ENCODE peak calls at places on chromosomes 12 and 14, in eight cellular contexts. One of them, this sample, is unnamed.

GRCh38 chr12:55687746-55688145 is 20.0 kb downstream of the ITGA7 start:
- DNase-seq in SK-N-SH: no peak
- DNase-seq in ovary: peak
- DNase-seq in GM23338: no peak
- DNase-seq in CD8-positive, alpha-beta T cell: no peak
- DNase-seq in vagina: no peak
- DNase-seq in CD4-positive, alpha-beta memory T cell: no peak
- DNase-seq in sigmoid colon: peak
- DNase-seq in this sample: no peak

GRCh38 chr14:72476657-72477499 is 417.0 kb downstream of the DPF3 start:
- DNase-seq in SK-N-SH: no peak
- DNase-seq in ovary: no peak
- DNase-seq in GM23338: peak
- DNase-seq in CD8-positive, alpha-beta T cell: peak
- DNase-seq in vagina: peak
- DNase-seq in CD4-positive, alpha-beta memory T cell: peak
- DNase-seq in sigmoid colon: no peak
- DNase-seq in this sample: peak

GRCh38 chr14:20489093-20489994 is 16.0 kb upstream of the RNASE10 start:
- DNase-seq in SK-N-SH: no peak
- DNase-seq in ovary: no peak
- DNase-seq in GM23338: no peak
- DNase-seq in CD8-positive, alpha-beta T cell: peak
- DNase-seq in vagina: no peak
- DNase-seq in CD4-positive, alpha-beta memory T cell: peak
- DNase-seq in sigmoid colon: no peak
- DNase-seq in this sample: peak

GRCh38 chr14:58816416-58817115 is 178.8 kb downstream of the DACT1 start:
- DNase-seq in SK-N-SH: no peak
- DNase-seq in ovary: no peak
- DNase-seq in GM23338: no peak
- DNase-seq in CD8-positive, alpha-beta T cell: no peak
- DNase-seq in vagina: no peak
- DNase-seq in CD4-positive, alpha-beta memory T cell: no peak
- DNase-seq in sigmoid colon: no peak
- DNase-seq in this sample: no peak

GRCh38 chr12:713281-713875 is 39.0 kb upstream of the WNK1 start:
- DNase-seq in SK-N-SH: no peak
- DNase-seq in ovary: no peak
- DNase-seq in GM23338: peak
- DNase-seq in CD8-positive, alpha-beta T cell: no peak
- DNase-seq in vagina: no peak
- DNase-seq in CD4-positive, alpha-beta memory T cell: no peak
- DNase-seq in sigmoid colon: no peak
- DNase-seq in this sample: peak

GRCh38 chr14:66708262-66708661 is 200.3 kb downstream of the GPHN start:
- DNase-seq in SK-N-SH: no peak
- DNase-seq in ovary: no peak
- DNase-seq in GM23338: no peak
- DNase-seq in CD8-positive, alpha-beta T cell: no peak
- DNase-seq in vagina: no peak
- DNase-seq in CD4-positive, alpha-beta memory T cell: no peak
- DNase-seq in sigmoid colon: no peak
- DNase-seq in this sample: no peak

GRCh38 chr14:44353805-44354204 is 153.3 kb downstream of the FSCB start:
- DNase-seq in SK-N-SH: no peak
- DNase-seq in ovary: no peak
- DNase-seq in GM23338: no peak
- DNase-seq in CD8-positive, alpha-beta T cell: no peak
- DNase-seq in vagina: no peak
- DNase-seq in CD4-positive, alpha-beta memory T cell: no peak
- DNase-seq in sigmoid colon: no peak
- DNase-seq in this sample: no peak

GRCh38 chr12:56425188-56425587 is 24.0 kb downstream of the TIMELESS start:
- DNase-seq in SK-N-SH: no peak
- DNase-seq in ovary: no peak
- DNase-seq in GM23338: no peak
- DNase-seq in CD8-positive, alpha-beta T cell: no peak
- DNase-seq in vagina: no peak
- DNase-seq in CD4-positive, alpha-beta memory T cell: no peak
- DNase-seq in sigmoid colon: no peak
- DNase-seq in this sample: no peak

GRCh38 chr12:49088190-49088931 is 6.2 kb downstream of the DHH start:
- DNase-seq in SK-N-SH: peak
- DNase-seq in ovary: peak
- DNase-seq in GM23338: peak
- DNase-seq in CD8-positive, alpha-beta T cell: peak
- DNase-seq in vagina: no peak
- DNase-seq in CD4-positive, alpha-beta memory T cell: peak
- DNase-seq in sigmoid colon: peak
- DNase-seq in this sample: peak

GRCh38 chr14:105660816-105661531 is 134.6 kb downstream of the TMEM121 start:
- DNase-seq in SK-N-SH: no peak
- DNase-seq in ovary: no peak
- DNase-seq in GM23338: no peak
- DNase-seq in CD8-positive, alpha-beta T cell: no peak
- DNase-seq in vagina: no peak
- DNase-seq in CD4-positive, alpha-beta memory T cell: no peak
- DNase-seq in sigmoid colon: no peak
- DNase-seq in this sample: no peak

GRCh38 chr12:14399871-14400270 is 34.4 kb downstream of the ATF7IP start:
- DNase-seq in SK-N-SH: no peak
- DNase-seq in ovary: no peak
- DNase-seq in GM23338: no peak
- DNase-seq in CD8-positive, alpha-beta T cell: no peak
- DNase-seq in vagina: no peak
- DNase-seq in CD4-positive, alpha-beta memory T cell: no peak
- DNase-seq in sigmoid colon: no peak
- DNase-seq in this sample: peak

GRCh38 chr14:105169776-105170655 is 1.4 kb upstream of the JAG2 start:
- DNase-seq in SK-N-SH: no peak
- DNase-seq in ovary: no peak
- DNase-seq in GM23338: no peak
- DNase-seq in CD8-positive, alpha-beta T cell: no peak
- DNase-seq in vagina: no peak
- DNase-seq in CD4-positive, alpha-beta memory T cell: no peak
- DNase-seq in sigmoid colon: no peak
- DNase-seq in this sample: no peak

DNA sequence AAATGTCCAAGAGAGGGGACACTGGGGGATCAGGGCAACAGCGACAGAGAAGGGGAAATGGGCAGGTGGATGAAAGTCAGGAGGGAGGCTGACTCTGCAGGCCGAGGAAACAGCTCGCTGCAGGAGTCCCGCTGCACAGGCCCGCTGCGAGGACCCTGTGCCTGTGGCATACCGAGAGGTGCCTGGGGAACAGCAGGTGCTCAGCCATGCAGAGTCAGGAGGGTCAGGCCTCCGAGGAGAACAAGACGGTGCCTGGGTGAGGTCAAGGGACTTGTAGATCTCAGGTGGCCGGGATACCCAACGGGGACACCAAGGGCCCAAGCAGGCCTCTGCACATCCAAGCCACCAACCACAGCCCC is 67.6 kb downstream of the NCOR2 start:
- DNase-seq in SK-N-SH: no peak
- DNase-seq in ovary: no peak
- DNase-seq in GM23338: no peak
- DNase-seq in CD8-positive, alpha-beta T cell: no peak
- DNase-seq in vagina: no peak
- DNase-seq in CD4-positive, alpha-beta memory T cell: no peak
- DNase-seq in sigmoid colon: no peak
- DNase-seq in this sample: no peak
- H3K27ac ChIP-seq in SK-N-SH: peak
- H3K27ac ChIP-seq in ovary: no peak
- H3K27ac ChIP-seq in GM23338: peak
- H3K27ac ChIP-seq in CD8-positive, alpha-beta T cell: no peak
- H3K27ac ChIP-seq in vagina: no peak
- H3K27ac ChIP-seq in CD4-positive, alpha-beta memory T cell: no peak
- H3K27ac ChIP-seq in sigmoid colon: peak
- H3K27ac ChIP-seq in this sample: no peak

GRCh38 chr12:130509454-130509853 is 171.8 kb downstream of the PIWIL1 start:
- DNase-seq in SK-N-SH: no peak
- DNase-seq in ovary: no peak
- DNase-seq in GM23338: no peak
- DNase-seq in CD8-positive, alpha-beta T cell: no peak
- DNase-seq in vagina: no peak
- DNase-seq in CD4-positive, alpha-beta memory T cell: no peak
- DNase-seq in sigmoid colon: no peak
- DNase-seq in this sample: no peak

GRCh38 chr12:130511285-130511684 is 173.6 kb downstream of the PIWIL1 start:
- DNase-seq in SK-N-SH: no peak
- DNase-seq in ovary: no peak
- DNase-seq in GM23338: no peak
- DNase-seq in CD8-positive, alpha-beta T cell: no peak
- DNase-seq in vagina: no peak
- DNase-seq in CD4-positive, alpha-beta memory T cell: no peak
- DNase-seq in sigmoid colon: no peak
- DNase-seq in this sample: no peak

GRCh38 chr12:130508318-130508717 is 170.6 kb downstream of the PIWIL1 start:
- DNase-seq in SK-N-SH: no peak
- DNase-seq in ovary: no peak
- DNase-seq in GM23338: no peak
- DNase-seq in CD8-positive, alpha-beta T cell: no peak
- DNase-seq in vagina: no peak
- DNase-seq in CD4-positive, alpha-beta memory T cell: no peak
- DNase-seq in sigmoid colon: no peak
- DNase-seq in this sample: no peak

GRCh38 chr12:130506844-130507243 is 169.2 kb downstream of the PIWIL1 start:
- DNase-seq in SK-N-SH: no peak
- DNase-seq in ovary: no peak
- DNase-seq in GM23338: no peak
- DNase-seq in CD8-positive, alpha-beta T cell: no peak
- DNase-seq in vagina: no peak
- DNase-seq in CD4-positive, alpha-beta memory T cell: no peak
- DNase-seq in sigmoid colon: no peak
- DNase-seq in this sample: no peak

DNA sequence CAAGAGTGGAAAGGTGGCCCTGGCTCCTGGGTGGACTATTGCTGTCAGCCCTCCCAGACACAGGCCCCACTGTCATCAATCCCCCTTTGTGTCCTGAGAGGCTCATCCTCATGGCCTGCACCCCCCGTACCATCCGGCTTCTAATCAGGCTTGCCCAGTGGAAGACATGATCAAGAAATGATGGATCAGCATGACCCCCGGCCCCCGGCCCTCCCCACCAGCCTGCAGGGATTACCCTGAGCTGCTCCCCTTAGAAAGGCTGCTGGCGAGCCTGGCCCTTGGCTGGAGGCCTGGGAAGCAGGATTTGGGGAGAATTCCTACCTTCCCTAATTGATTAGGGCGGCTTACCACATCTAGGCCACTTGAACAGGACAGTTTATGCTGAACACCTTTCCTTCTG is 171.2 kb downstream of the PIWIL1 start:
- DNase-seq in SK-N-SH: no peak
- DNase-seq in ovary: no peak
- DNase-seq in GM23338: no peak
- DNase-seq in CD8-positive, alpha-beta T cell: no peak
- DNase-seq in vagina: no peak
- DNase-seq in CD4-positive, alpha-beta memory T cell: no peak
- DNase-seq in sigmoid colon: no peak
- DNase-seq in this sample: no peak
- H3K27ac ChIP-seq in SK-N-SH: no peak
- H3K27ac ChIP-seq in ovary: no peak
- H3K27ac ChIP-seq in GM23338: no peak
- H3K27ac ChIP-seq in CD8-positive, alpha-beta T cell: no peak
- H3K27ac ChIP-seq in vagina: no peak
- H3K27ac ChIP-seq in CD4-positive, alpha-beta memory T cell: no peak
- H3K27ac ChIP-seq in sigmoid colon: no peak
- H3K27ac ChIP-seq in this sample: no peak

GRCh38 chr12:91871751-91872150 is 273.9 kb downstream of the BTG1 start:
- DNase-seq in SK-N-SH: no peak
- DNase-seq in ovary: no peak
- DNase-seq in GM23338: no peak
- DNase-seq in CD8-positive, alpha-beta T cell: no peak
- DNase-seq in vagina: no peak
- DNase-seq in CD4-positive, alpha-beta memory T cell: no peak
- DNase-seq in sigmoid colon: no peak
- DNase-seq in this sample: no peak
- H3K27ac ChIP-seq in SK-N-SH: no peak
- H3K27ac ChIP-seq in ovary: no peak
- H3K27ac ChIP-seq in GM23338: no peak
- H3K27ac ChIP-seq in CD8-positive, alpha-beta T cell: peak
- H3K27ac ChIP-seq in vagina: no peak
- H3K27ac ChIP-seq in CD4-positive, alpha-beta memory T cell: peak
- H3K27ac ChIP-seq in sigmoid colon: no peak
- H3K27ac ChIP-seq in this sample: no peak

GRCh38 chr12:65916991-65917676 is 92.9 kb downstream of the HMGA2 start:
- DNase-seq in SK-N-SH: no peak
- DNase-seq in ovary: no peak
- DNase-seq in GM23338: no peak
- DNase-seq in CD8-positive, alpha-beta T cell: no peak
- DNase-seq in vagina: no peak
- DNase-seq in CD4-positive, alpha-beta memory T cell: no peak
- DNase-seq in sigmoid colon: no peak
- DNase-seq in this sample: no peak
- H3K27ac ChIP-seq in SK-N-SH: peak
- H3K27ac ChIP-seq in ovary: no peak
- H3K27ac ChIP-seq in GM23338: no peak
- H3K27ac ChIP-seq in CD8-positive, alpha-beta T cell: no peak
- H3K27ac ChIP-seq in vagina: no peak
- H3K27ac ChIP-seq in CD4-positive, alpha-beta memory T cell: no peak
- H3K27ac ChIP-seq in sigmoid colon: no peak
- H3K27ac ChIP-seq in this sample: peak

GRCh38 chr12:47188576-47189441 is 109.0 kb upstream of the AMIGO2 start:
- DNase-seq in SK-N-SH: no peak
- DNase-seq in ovary: no peak
- DNase-seq in GM23338: no peak
- DNase-seq in CD8-positive, alpha-beta T cell: no peak
- DNase-seq in vagina: no peak
- DNase-seq in CD4-positive, alpha-beta memory T cell: no peak
- DNase-seq in sigmoid colon: no peak
- DNase-seq in this sample: peak
- H3K27ac ChIP-seq in SK-N-SH: peak
- H3K27ac ChIP-seq in ovary: peak
- H3K27ac ChIP-seq in GM23338: no peak
- H3K27ac ChIP-seq in CD8-positive, alpha-beta T cell: no peak
- H3K27ac ChIP-seq in vagina: peak
- H3K27ac ChIP-seq in CD4-positive, alpha-beta memory T cell: no peak
- H3K27ac ChIP-seq in sigmoid colon: peak
- H3K27ac ChIP-seq in this sample: peak